ENCODE peak calls at places on chromosomes 16 and 17, in nine cellular contexts. K is stimulated activated naive B cell treated with anti-CD40 and anti-IgM and Interleukin-4, amounts not matched to agents 10 μg/mL and 1 μg/mL and 100 μg/mL, for 72 hours; B is AG09309; L is activated effector memory CD4-positive, alpha-beta T cell treated with anti-CD3 and anti-CD28 coated beads, Interleukin-2, amount 50 U/mL, for 16 hours; X is NT2/D1; U is left cardiac atrium; G is posterior vena cava; D is activated T-cell treated with anti-CD3 and anti-CD28 coated beads for 48 hours; Y is A172. T is an unnamed sample.

GRCh38 chr17:83203073-83203471 is 123.7 kb downstream of the METRNL start:
- DNase-seq in U (peak; percentile 67), L (peak; percentile 56), Y (peak; percentile 93), X (no peak), B (peak; percentile 98), D (no peak), G (peak; percentile 94), K (no peak), T (peak; percentile 80)

GRCh38 chr16:74281285-74281684 is 15.3 kb upstream of the PSMD7 start:
- DNase-seq in G (no peak), Y (peak; percentile 8), D (no peak), K (no peak), B (no peak), L (no peak), X (peak; percentile 33), U (no peak), T (no peak)

GRCh38 chr17:44278006-44278405 is 10.1 kb upstream of the SLC4A1 start:
- DNase-seq in X (no peak), U (no peak), D (no peak), B (no peak), K (no peak), G (no peak), Y (peak; percentile 24), L (no peak), T (no peak)

GRCh38 chr17:67376509-67376891 is 581 bp upstream of the PITPNC1 start:
- DNase-seq in X (no peak), G (no peak), B (no peak), U (no peak), K (no peak), D (no peak), Y (no peak), L (no peak), T (no peak)

GRCh38 chr16:7946142-7946541 is 613.5 kb downstream of the RBFOX1 start:
- DNase-seq in B (no peak), G (no peak), U (no peak), L (no peak), D (no peak), X (no peak), K (no peak), Y (no peak), T (no peak)

GRCh38 chr16:2002406-2003230 is 7.0 kb downstream of the ZNF598 start:
- DNase-seq in U (peak; percentile 21), Y (no peak), L (no peak), K (peak; percentile 0), B (no peak), D (no peak), G (no peak), X (no peak), T (no peak)

GRCh38 chr17:70523407-70523806 is 354.1 kb downstream of the KCNJ2 start:
- DNase-seq in U (no peak), Y (no peak), B (no peak), L (no peak), G (no peak), K (no peak), D (no peak), X (no peak), T (no peak)

GRCh38 chr17:64009571-64010402 is 10.6 kb downstream of the ICAM2 start:
- DNase-seq in X (no peak), L (no peak), K (no peak), U (no peak), B (no peak), Y (no peak), D (no peak), G (no peak), T (no peak)

GRCh38 chr16:55943257-55943656 is 68.1 kb upstream of the CES5A start:
- DNase-seq in L (no peak), D (no peak), X (no peak), Y (no peak), G (no peak), K (no peak), U (no peak), B (no peak), T (no peak)

GRCh38 chr17:28747046-28747691 is 3.4 kb downstream of the TRAF4 start:
- DNase-seq in L (no peak), K (no peak), G (peak; percentile 74), U (no peak), Y (no peak), B (no peak), D (no peak), X (no peak), T (no peak)

GRCh38 chr17:49581645-49581992 is 5.9 kb downstream of the NXPH3 start:
- DNase-seq in U (no peak), D (no peak), X (no peak), G (no peak), L (no peak), B (no peak), Y (no peak), K (no peak), T (no peak)

GRCh38 chr17:30600830-30601494 is 123.8 kb downstream of the GOSR1 start:
- DNase-seq in K (peak; percentile 24), Y (no peak), B (no peak), X (no peak), D (no peak), G (no peak), U (no peak), L (peak; percentile 65), T (no peak)

GRCh38 chr17:286571-286970 is 66.0 kb downstream of the RPH3AL start:
- DNase-seq in X (no peak), U (no peak), K (no peak), Y (no peak), D (no peak), L (peak; percentile 55), G (no peak), B (no peak), T (no peak)

T was measured in GF-D8.